ENCODE peak calls at places on chromosomes 16 and 17, in eight cellular contexts. One of them, this sample, is unnamed.

GRCh38 chr17:17638467-17638866 is 42.8 kb upstream of the RAI1 start:
- DNase-seq in HFF-Myc: no peak
- DNase-seq in GM04504: no peak
- DNase-seq in GM12891: no peak
- DNase-seq in activated T-helper 1 cell treated with anti-CD3 and anti-CD28 coated beads, Interleukin-12 subunit alpha, Interleukin-12 subunit beta, Interleukin-2, Interleukin-4 antibody, amounts not matched to agents 30 ng/mL and 10 ng/mL and 1 ng/mL, durations not matched to agents 14 hours and 24 hours and 36 hours: no peak
- DNase-seq in progenitor cell of endocrine pancreas: no peak
- DNase-seq in thoracic aorta: no peak
- DNase-seq in T-cell: no peak
- DNase-seq in this sample: no peak

GRCh38 chr17:13584701-13585080 is 17.0 kb downstream of the HS3ST3A1 start:
- DNase-seq in HFF-Myc: no peak
- DNase-seq in progenitor cell of endocrine pancreas: no peak
- DNase-seq in activated T-helper 1 cell treated with anti-CD3 and anti-CD28 coated beads, Interleukin-12 subunit alpha, Interleukin-12 subunit beta, Interleukin-2, Interleukin-4 antibody, amounts not matched to agents 30 ng/mL and 10 ng/mL and 1 ng/mL, durations not matched to agents 14 hours and 24 hours and 36 hours: no peak
- DNase-seq in GM12891: no peak
- DNase-seq in thoracic aorta: no peak
- DNase-seq in T-cell: no peak
- DNase-seq in GM04504: no peak
- DNase-seq in this sample: no peak

GRCh38 chr16:30569746-30570325 is 1.7 kb downstream of the ZNF688 start:
- DNase-seq in HFF-Myc: no peak
- DNase-seq in T-cell: no peak
- DNase-seq in thoracic aorta: no peak
- DNase-seq in activated T-helper 1 cell treated with anti-CD3 and anti-CD28 coated beads, Interleukin-12 subunit alpha, Interleukin-12 subunit beta, Interleukin-2, Interleukin-4 antibody, amounts not matched to agents 30 ng/mL and 10 ng/mL and 1 ng/mL, durations not matched to agents 14 hours and 24 hours and 36 hours: no peak
- DNase-seq in progenitor cell of endocrine pancreas: no peak
- DNase-seq in GM12891: no peak
- DNase-seq in GM04504: no peak
- DNase-seq in this sample: no peak

GRCh38 chr16:55248494-55248893 is 75.5 kb upstream of the IRX6 start:
- DNase-seq in HFF-Myc: no peak
- DNase-seq in activated T-helper 1 cell treated with anti-CD3 and anti-CD28 coated beads, Interleukin-12 subunit alpha, Interleukin-12 subunit beta, Interleukin-2, Interleukin-4 antibody, amounts not matched to agents 30 ng/mL and 10 ng/mL and 1 ng/mL, durations not matched to agents 14 hours and 24 hours and 36 hours: no peak
- DNase-seq in T-cell: no peak
- DNase-seq in progenitor cell of endocrine pancreas: no peak
- DNase-seq in GM12891: no peak
- DNase-seq in GM04504: no peak
- DNase-seq in thoracic aorta: no peak
- DNase-seq in this sample: no peak

GRCh38 chr16:47059991-47060390 is 83.8 kb downstream of the NETO2 start:
- DNase-seq in HFF-Myc: no peak
- DNase-seq in progenitor cell of endocrine pancreas: no peak
- DNase-seq in GM04504: no peak
- DNase-seq in activated T-helper 1 cell treated with anti-CD3 and anti-CD28 coated beads, Interleukin-12 subunit alpha, Interleukin-12 subunit beta, Interleukin-2, Interleukin-4 antibody, amounts not matched to agents 30 ng/mL and 10 ng/mL and 1 ng/mL, durations not matched to agents 14 hours and 24 hours and 36 hours: no peak
- DNase-seq in T-cell: no peak
- DNase-seq in thoracic aorta: no peak
- DNase-seq in GM12891: no peak
- DNase-seq in this sample: no peak

GRCh38 chr17:37373530-37374159 is 2.1 kb upstream of the C17orf78 start:
- DNase-seq in activated T-helper 1 cell treated with anti-CD3 and anti-CD28 coated beads, Interleukin-12 subunit alpha, Interleukin-12 subunit beta, Interleukin-2, Interleukin-4 antibody, amounts not matched to agents 30 ng/mL and 10 ng/mL and 1 ng/mL, durations not matched to agents 14 hours and 24 hours and 36 hours: peak; percentile 62
- DNase-seq in HFF-Myc: peak; percentile 75
- DNase-seq in progenitor cell of endocrine pancreas: peak; percentile 35
- DNase-seq in thoracic aorta: no peak
- DNase-seq in GM12891: no peak
- DNase-seq in GM04504: peak; percentile 62
- DNase-seq in T-cell: peak; percentile 52
- DNase-seq in this sample: peak; percentile 65

GRCh38 chr16:80051040-80051439 is 450.5 kb upstream of the MAF start:
- DNase-seq in activated T-helper 1 cell treated with anti-CD3 and anti-CD28 coated beads, Interleukin-12 subunit alpha, Interleukin-12 subunit beta, Interleukin-2, Interleukin-4 antibody, amounts not matched to agents 30 ng/mL and 10 ng/mL and 1 ng/mL, durations not matched to agents 14 hours and 24 hours and 36 hours: no peak
- DNase-seq in HFF-Myc: no peak
- DNase-seq in T-cell: no peak
- DNase-seq in GM12891: no peak
- DNase-seq in progenitor cell of endocrine pancreas: no peak
- DNase-seq in thoracic aorta: no peak
- DNase-seq in GM04504: no peak
- DNase-seq in this sample: no peak

GRCh38 chr16:86726340-86726739 is 148.0 kb downstream of the FOXL1 start:
- DNase-seq in HFF-Myc: no peak
- DNase-seq in progenitor cell of endocrine pancreas: no peak
- DNase-seq in thoracic aorta: no peak
- DNase-seq in GM04504: no peak
- DNase-seq in T-cell: no peak
- DNase-seq in GM12891: no peak
- DNase-seq in activated T-helper 1 cell treated with anti-CD3 and anti-CD28 coated beads, Interleukin-12 subunit alpha, Interleukin-12 subunit beta, Interleukin-2, Interleukin-4 antibody, amounts not matched to agents 30 ng/mL and 10 ng/mL and 1 ng/mL, durations not matched to agents 14 hours and 24 hours and 36 hours: no peak
- DNase-seq in this sample: no peak

GRCh38 chr17:1559047-1559742 is 3.4 kb downstream of the PITPNA start:
- DNase-seq in GM12891: no peak
- DNase-seq in thoracic aorta: no peak
- DNase-seq in T-cell: no peak
- DNase-seq in HFF-Myc: no peak
- DNase-seq in activated T-helper 1 cell treated with anti-CD3 and anti-CD28 coated beads, Interleukin-12 subunit alpha, Interleukin-12 subunit beta, Interleukin-2, Interleukin-4 antibody, amounts not matched to agents 30 ng/mL and 10 ng/mL and 1 ng/mL, durations not matched to agents 14 hours and 24 hours and 36 hours: no peak
- DNase-seq in GM04504: no peak
- DNase-seq in progenitor cell of endocrine pancreas: no peak
- DNase-seq in this sample: no peak

GRCh38 chr17:61011269-61011668 is 333.6 kb downstream of the BCAS3 start:
- DNase-seq in GM04504: no peak
- DNase-seq in activated T-helper 1 cell treated with anti-CD3 and anti-CD28 coated beads, Interleukin-12 subunit alpha, Interleukin-12 subunit beta, Interleukin-2, Interleukin-4 antibody, amounts not matched to agents 30 ng/mL and 10 ng/mL and 1 ng/mL, durations not matched to agents 14 hours and 24 hours and 36 hours: no peak
- DNase-seq in progenitor cell of endocrine pancreas: no peak
- DNase-seq in thoracic aorta: no peak
- DNase-seq in GM12891: no peak
- DNase-seq in T-cell: no peak
- DNase-seq in HFF-Myc: no peak
- DNase-seq in this sample: no peak

GRCh38 chr17:13067629-13068303 is 49.9 kb upstream of the ELAC2 start:
- DNase-seq in progenitor cell of endocrine pancreas: no peak
- DNase-seq in GM12891: no peak
- DNase-seq in thoracic aorta: no peak
- DNase-seq in GM04504: no peak
- DNase-seq in activated T-helper 1 cell treated with anti-CD3 and anti-CD28 coated beads, Interleukin-12 subunit alpha, Interleukin-12 subunit beta, Interleukin-2, Interleukin-4 antibody, amounts not matched to agents 30 ng/mL and 10 ng/mL and 1 ng/mL, durations not matched to agents 14 hours and 24 hours and 36 hours: no peak
- DNase-seq in HFF-Myc: no peak
- DNase-seq in T-cell: no peak
- DNase-seq in this sample: no peak

GRCh38 chr17:16085066-16085699 is 85.6 kb downstream of the TTC19 start:
- DNase-seq in T-cell: no peak
- DNase-seq in activated T-helper 1 cell treated with anti-CD3 and anti-CD28 coated beads, Interleukin-12 subunit alpha, Interleukin-12 subunit beta, Interleukin-2, Interleukin-4 antibody, amounts not matched to agents 30 ng/mL and 10 ng/mL and 1 ng/mL, durations not matched to agents 14 hours and 24 hours and 36 hours: no peak
- DNase-seq in progenitor cell of endocrine pancreas: no peak
- DNase-seq in HFF-Myc: peak; percentile 56
- DNase-seq in GM04504: peak; percentile 70
- DNase-seq in thoracic aorta: no peak
- DNase-seq in GM12891: no peak
- DNase-seq in this sample: no peak

GRCh38 chr17:82005701-82006348 is 16.9 kb downstream of the CENPX start:
- DNase-seq in T-cell: no peak
- DNase-seq in thoracic aorta: no peak
- DNase-seq in GM04504: no peak
- DNase-seq in GM12891: no peak
- DNase-seq in activated T-helper 1 cell treated with anti-CD3 and anti-CD28 coated beads, Interleukin-12 subunit alpha, Interleukin-12 subunit beta, Interleukin-2, Interleukin-4 antibody, amounts not matched to agents 30 ng/mL and 10 ng/mL and 1 ng/mL, durations not matched to agents 14 hours and 24 hours and 36 hours: no peak
- DNase-seq in progenitor cell of endocrine pancreas: no peak
- DNase-seq in HFF-Myc: no peak
- DNase-seq in this sample: no peak

GRCh38 chr17:15264542-15264941 is 584 bp downstream of the PMP22 start:
- DNase-seq in thoracic aorta: no peak
- DNase-seq in T-cell: no peak
- DNase-seq in HFF-Myc: no peak
- DNase-seq in activated T-helper 1 cell treated with anti-CD3 and anti-CD28 coated beads, Interleukin-12 subunit alpha, Interleukin-12 subunit beta, Interleukin-2, Interleukin-4 antibody, amounts not matched to agents 30 ng/mL and 10 ng/mL and 1 ng/mL, durations not matched to agents 14 hours and 24 hours and 36 hours: no peak
- DNase-seq in GM12891: no peak
- DNase-seq in GM04504: no peak
- DNase-seq in progenitor cell of endocrine pancreas: no peak
- DNase-seq in this sample: no peak

GRCh38 chr16:87541004-87541881 is 48.4 kb upstream of the ZCCHC14 start:
- DNase-seq in HFF-Myc: no peak
- DNase-seq in progenitor cell of endocrine pancreas: no peak
- DNase-seq in T-cell: no peak
- DNase-seq in GM12891: no peak
- DNase-seq in GM04504: no peak
- DNase-seq in activated T-helper 1 cell treated with anti-CD3 and anti-CD28 coated beads, Interleukin-12 subunit alpha, Interleukin-12 subunit beta, Interleukin-2, Interleukin-4 antibody, amounts not matched to agents 30 ng/mL and 10 ng/mL and 1 ng/mL, durations not matched to agents 14 hours and 24 hours and 36 hours: no peak
- DNase-seq in thoracic aorta: peak; percentile 67
- DNase-seq in this sample: no peak

GRCh38 chr16:57619606-57620315 is 8.7 kb upstream of the ADGRG1 start:
- DNase-seq in GM12891: no peak
- DNase-seq in progenitor cell of endocrine pancreas: no peak
- DNase-seq in HFF-Myc: no peak
- DNase-seq in activated T-helper 1 cell treated with anti-CD3 and anti-CD28 coated beads, Interleukin-12 subunit alpha, Interleukin-12 subunit beta, Interleukin-2, Interleukin-4 antibody, amounts not matched to agents 30 ng/mL and 10 ng/mL and 1 ng/mL, durations not matched to agents 14 hours and 24 hours and 36 hours: no peak
- DNase-seq in GM04504: no peak
- DNase-seq in thoracic aorta: no peak
- DNase-seq in T-cell: no peak
- DNase-seq in this sample: no peak

GRCh38 chr16:31473300-31474052 is 1.5 kb downstream of the TGFB1I1 start:
- DNase-seq in T-cell: no peak
- DNase-seq in GM04504: no peak
- DNase-seq in activated T-helper 1 cell treated with anti-CD3 and anti-CD28 coated beads, Interleukin-12 subunit alpha, Interleukin-12 subunit beta, Interleukin-2, Interleukin-4 antibody, amounts not matched to agents 30 ng/mL and 10 ng/mL and 1 ng/mL, durations not matched to agents 14 hours and 24 hours and 36 hours: no peak
- DNase-seq in HFF-Myc: no peak
- DNase-seq in thoracic aorta: no peak
- DNase-seq in progenitor cell of endocrine pancreas: no peak
- DNase-seq in GM12891: no peak
- DNase-seq in this sample: no peak

GRCh38 chr17:78997231-78997741 is 12.3 kb downstream of the CANT1 start:
- DNase-seq in T-cell: no peak
- DNase-seq in thoracic aorta: no peak
- DNase-seq in GM12891: no peak
- DNase-seq in activated T-helper 1 cell treated with anti-CD3 and anti-CD28 coated beads, Interleukin-12 subunit alpha, Interleukin-12 subunit beta, Interleukin-2, Interleukin-4 antibody, amounts not matched to agents 30 ng/mL and 10 ng/mL and 1 ng/mL, durations not matched to agents 14 hours and 24 hours and 36 hours: no peak
- DNase-seq in GM04504: no peak
- DNase-seq in HFF-Myc: no peak
- DNase-seq in progenitor cell of endocrine pancreas: no peak
- DNase-seq in this sample: no peak

GRCh38 chr16:67397451-67397801 is 4.1 kb upstream of the TPPP3 start:
- DNase-seq in progenitor cell of endocrine pancreas: no peak
- DNase-seq in thoracic aorta: no peak
- DNase-seq in HFF-Myc: no peak
- DNase-seq in GM04504: no peak
- DNase-seq in T-cell: no peak
- DNase-seq in GM12891: no peak
- DNase-seq in activated T-helper 1 cell treated with anti-CD3 and anti-CD28 coated beads, Interleukin-12 subunit alpha, Interleukin-12 subunit beta, Interleukin-2, Interleukin-4 antibody, amounts not matched to agents 30 ng/mL and 10 ng/mL and 1 ng/mL, durations not matched to agents 14 hours and 24 hours and 36 hours: no peak
- DNase-seq in this sample: no peak

GRCh38 chr17:56845934-56846333 is 12.0 kb downstream of the DGKE start:
- DNase-seq in thoracic aorta: no peak
- DNase-seq in progenitor cell of endocrine pancreas: no peak
- DNase-seq in GM04504: no peak
- DNase-seq in HFF-Myc: no peak
- DNase-seq in activated T-helper 1 cell treated with anti-CD3 and anti-CD28 coated beads, Interleukin-12 subunit alpha, Interleukin-12 subunit beta, Interleukin-2, Interleukin-4 antibody, amounts not matched to agents 30 ng/mL and 10 ng/mL and 1 ng/mL, durations not matched to agents 14 hours and 24 hours and 36 hours: no peak
- DNase-seq in T-cell: no peak
- DNase-seq in GM12891: no peak
- DNase-seq in this sample: no peak

GRCh38 chr17:10094806-10095205 is 103.6 kb downstream of the GAS7 start:
- DNase-seq in GM12891: no peak
- DNase-seq in T-cell: no peak
- DNase-seq in GM04504: peak; percentile 30
- DNase-seq in activated T-helper 1 cell treated with anti-CD3 and anti-CD28 coated beads, Interleukin-12 subunit alpha, Interleukin-12 subunit beta, Interleukin-2, Interleukin-4 antibody, amounts not matched to agents 30 ng/mL and 10 ng/mL and 1 ng/mL, durations not matched to agents 14 hours and 24 hours and 36 hours: no peak
- DNase-seq in thoracic aorta: no peak
- DNase-seq in HFF-Myc: no peak
- DNase-seq in progenitor cell of endocrine pancreas: no peak
- DNase-seq in this sample: no peak

GRCh38 chr17:63932721-63933120 is 590 bp upstream of the CD79B start:
- DNase-seq in GM12891: no peak
- DNase-seq in GM04504: no peak
- DNase-seq in progenitor cell of endocrine pancreas: no peak
- DNase-seq in thoracic aorta: no peak
- DNase-seq in activated T-helper 1 cell treated with anti-CD3 and anti-CD28 coated beads, Interleukin-12 subunit alpha, Interleukin-12 subunit beta, Interleukin-2, Interleukin-4 antibody, amounts not matched to agents 30 ng/mL and 10 ng/mL and 1 ng/mL, durations not matched to agents 14 hours and 24 hours and 36 hours: no peak
- DNase-seq in T-cell: no peak
- DNase-seq in HFF-Myc: no peak
- DNase-seq in this sample: no peak

GRCh38 chr16:23320695-23321094 is 18.6 kb downstream of the SCNN1B start:
- DNase-seq in thoracic aorta: no peak
- DNase-seq in GM04504: no peak
- DNase-seq in T-cell: no peak
- DNase-seq in progenitor cell of endocrine pancreas: no peak
- DNase-seq in activated T-helper 1 cell treated with anti-CD3 and anti-CD28 coated beads, Interleukin-12 subunit alpha, Interleukin-12 subunit beta, Interleukin-2, Interleukin-4 antibody, amounts not matched to agents 30 ng/mL and 10 ng/mL and 1 ng/mL, durations not matched to agents 14 hours and 24 hours and 36 hours: no peak
- DNase-seq in GM12891: no peak
- DNase-seq in HFF-Myc: no peak
- DNase-seq in this sample: peak; percentile 31

GRCh38 chr17:13671771-13672170 is 70.0 kb upstream of the HS3ST3A1 start:
- DNase-seq in T-cell: no peak
- DNase-seq in thoracic aorta: no peak
- DNase-seq in progenitor cell of endocrine pancreas: no peak
- DNase-seq in HFF-Myc: no peak
- DNase-seq in GM12891: no peak
- DNase-seq in activated T-helper 1 cell treated with anti-CD3 and anti-CD28 coated beads, Interleukin-12 subunit alpha, Interleukin-12 subunit beta, Interleukin-2, Interleukin-4 antibody, amounts not matched to agents 30 ng/mL and 10 ng/mL and 1 ng/mL, durations not matched to agents 14 hours and 24 hours and 36 hours: no peak
- DNase-seq in GM04504: no peak
- DNase-seq in this sample: no peak

GRCh38 chr17:44968225-44969143 is at the start of gene C1QL1:
- DNase-seq in activated T-helper 1 cell treated with anti-CD3 and anti-CD28 coated beads, Interleukin-12 subunit alpha, Interleukin-12 subunit beta, Interleukin-2, Interleukin-4 antibody, amounts not matched to agents 30 ng/mL and 10 ng/mL and 1 ng/mL, durations not matched to agents 14 hours and 24 hours and 36 hours: peak; percentile 86
- DNase-seq in T-cell: peak; percentile 61
- DNase-seq in HFF-Myc: no peak
- DNase-seq in thoracic aorta: peak; percentile 49
- DNase-seq in progenitor cell of endocrine pancreas: peak; percentile 90
- DNase-seq in GM04504: peak; percentile 74
- DNase-seq in GM12891: peak; percentile 100
- DNase-seq in this sample: peak; percentile 73